ENCODE peak calls at places on chromosomes 11 and 22, in six cellular contexts. E, Y, R, O, S and I are unnamed samples.
A peak's percentile ranks its signal among the peaks of the same experiment; 100 is the strongest.

GRCh38 chr11:34181254-34181653 is 75.8 kb downstream of the NAT10 start:
- DNase-seq in E (no peak), Y (no peak), R (no peak), O (no peak), S (no peak), I (no peak)

GRCh38 chr11:118791961-118792578 is 1.1 kb upstream of the DDX6 start:
- DNase-seq in E (no peak), Y (no peak), R (peak; percentile 55), O (peak; percentile 22), S (no peak), I (peak; percentile 43)

GRCh38 chr11:124717786-124718634 is 21.7 kb upstream of the NRGN start:
- DNase-seq in E (peak; percentile 27), Y (no peak), R (peak; percentile 22), O (no peak), S (no peak), I (peak; percentile 73)

GRCh38 chr11:121199516-121199915 is 93.1 kb upstream of the SC5D start:
- DNase-seq in E (no peak), Y (no peak), R (no peak), O (no peak), S (no peak), I (no peak)

GRCh38 chr22:37630839-37631435 is 8.5 kb upstream of the SH3BP1 start:
- DNase-seq in E (no peak), Y (no peak), R (no peak), O (no peak), S (no peak), I (no peak)

GRCh38 chr22:50293441-50294318 is 13.8 kb downstream of the PLXNB2 start:
- DNase-seq in E (peak; percentile 67), Y (no peak), R (no peak), O (no peak), S (peak; percentile 72), I (no peak)

GRCh38 chr11:120776683-120777010 is 247.3 kb upstream of the TBCEL start:
- DNase-seq in E (no peak), Y (no peak), R (no peak), O (no peak), S (no peak), I (no peak)

GRCh38 chr11:117734596-117734995 is 62.4 kb downstream of the DSCAML1 start:
- DNase-seq in E (no peak), Y (no peak), R (no peak), O (no peak), S (no peak), I (no peak)

GRCh38 chr22:27632451-27633295 is 168.9 kb downstream of the MN1 start:
- DNase-seq in E (no peak), Y (no peak), R (no peak), O (no peak), S (no peak), I (peak; percentile 77)

GRCh38 chr11:121163658-121164308 is 62.7 kb downstream of the TECTA start:
- DNase-seq in E (no peak), Y (peak; percentile 4), R (no peak), O (no peak), S (no peak), I (no peak)

GRCh38 chr11:129117595-129118350 is 74.4 kb downstream of the ARHGAP32 start:
- DNase-seq in E (peak; percentile 25), Y (no peak), R (peak; percentile 50), O (peak; percentile 67), S (peak; percentile 62), I (no peak)

GRCh38 chr11:94910779-94911178 is 62.6 kb downstream of the CWC15 start:
- DNase-seq in E (no peak), Y (no peak), R (no peak), O (no peak), S (no peak), I (no peak)

GRCh38 chr11:99135508-99135907 is 114.8 kb downstream of the CNTN5 start:
- DNase-seq in E (no peak), Y (no peak), R (no peak), O (no peak), S (no peak), I (no peak)

GRCh38 chr11:117735350-117735977 is 61.6 kb downstream of the DSCAML1 start:
- DNase-seq in E (no peak), Y (no peak), R (no peak), O (no peak), S (no peak), I (no peak)

GRCh38 chr11:124642628-124643027 is 20.0 kb downstream of the TBRG1 start:
- DNase-seq in E (no peak), Y (no peak), R (no peak), O (no peak), S (no peak), I (no peak)

GRCh38 chr22:47163876-47164513 is 401.5 kb downstream of the TBC1D22A start:
- DNase-seq in E (peak; percentile 7), Y (no peak), R (peak; percentile 14), O (no peak), S (no peak), I (no peak)

GRCh38 chr11:36376888-36377758 is 81.0 kb downstream of the PRR5L start:
- DNase-seq in E (peak; percentile 31), Y (no peak), R (peak; percentile 58), O (peak; percentile 28), S (peak; percentile 52), I (peak; percentile 51)

GRCh38 chr11:76162336-76163288 is 43.7 kb downstream of the WNT11 start:
- DNase-seq in E (no peak), Y (no peak), R (no peak), O (no peak), S (no peak), I (no peak)

GRCh38 chr11:119480375-119481020 is 57.5 kb upstream of the THY1 start:
- DNase-seq in E (no peak), Y (no peak), R (no peak), O (no peak), S (no peak), I (no peak)

GRCh38 chr11:130571947-130572584 is 123.6 kb downstream of the ADAMTS15 start:
- DNase-seq in E (no peak), Y (no peak), R (no peak), O (no peak), S (no peak), I (no peak)

GRCh38 chr11:35390737-35391682 is 28.3 kb downstream of the SLC1A2 start:
- DNase-seq in E (no peak), Y (peak; percentile 82), R (no peak), O (no peak), S (no peak), I (no peak)

GRCh38 chr22:17777717-17778044 is 3.4 kb upstream of the BID start:
- DNase-seq in E (no peak), Y (no peak), R (no peak), O (no peak), S (no peak), I (no peak)

GRCh38 chr11:868394-868793 is 25.7 kb downstream of the TSPAN4 start:
- DNase-seq in E (no peak), Y (no peak), R (no peak), O (no peak), S (no peak), I (no peak)
- TF ChIP-seq POLR2A in E (no peak), Y (no peak), R (no peak), O (no peak), S (no peak), I (no peak)

DNA sequence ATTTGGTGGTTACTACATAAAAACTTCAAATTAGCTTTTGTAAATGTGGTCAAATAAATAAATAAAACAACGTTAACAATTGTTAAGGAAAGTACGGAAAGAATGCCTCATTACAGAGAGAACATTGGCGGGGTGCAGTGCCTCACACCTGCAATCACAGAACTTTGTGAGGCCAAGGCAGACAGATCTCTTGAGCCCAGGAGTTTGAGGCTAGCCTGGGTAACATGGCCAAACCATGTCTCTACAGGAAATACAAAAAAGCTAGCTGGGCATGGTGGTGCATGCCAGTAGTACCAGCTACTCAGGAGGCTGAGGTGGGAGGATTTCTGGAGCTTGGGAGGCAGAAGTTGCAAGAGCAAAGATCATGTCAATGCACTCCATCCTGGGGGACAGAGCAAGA is 59.4 kb upstream of the VPREB1 start:
- DNase-seq in E (no peak), Y (no peak), R (no peak), O (no peak), S (no peak), I (no peak)
- H3K4me1 ChIP-seq in E (no peaks in the 10 kb centered on the region), Y (no peaks in the 10 kb centered on the region), R (no peaks in the 10 kb centered on the region), O (no peaks in the 10 kb centered on the region), S (no peaks in the 10 kb centered on the region), I (no peaks in the 10 kb centered on the region)

GRCh38 chr11:27468643-27469332 is 3.8 kb downstream of the LGR4 start:
- DNase-seq in E (no peak), Y (no peak), R (no peak), O (no peak), S (peak; percentile 19), I (no peak)
- H3K4me3 ChIP-seq in E (no peak overlapping the region), Y (no peak overlapping the region), R (peak overlapping the region; percentile 4), O (peak overlapping the region; percentile 3), S (peak overlapping the region; percentile 30), I (peak overlapping the region; percentile 79)

GRCh38 chr22:24305260-24305692 is 34.6 kb downstream of the SPECC1L start:
- DNase-seq in E (no peak), Y (no peak), R (no peak), O (no peak), S (no peak), I (no peak)
- TF ChIP-seq POLR2A in E (no peak), Y (no peak), R (no peak), O (no peak), S (no peak), I (no peak)

DNA sequence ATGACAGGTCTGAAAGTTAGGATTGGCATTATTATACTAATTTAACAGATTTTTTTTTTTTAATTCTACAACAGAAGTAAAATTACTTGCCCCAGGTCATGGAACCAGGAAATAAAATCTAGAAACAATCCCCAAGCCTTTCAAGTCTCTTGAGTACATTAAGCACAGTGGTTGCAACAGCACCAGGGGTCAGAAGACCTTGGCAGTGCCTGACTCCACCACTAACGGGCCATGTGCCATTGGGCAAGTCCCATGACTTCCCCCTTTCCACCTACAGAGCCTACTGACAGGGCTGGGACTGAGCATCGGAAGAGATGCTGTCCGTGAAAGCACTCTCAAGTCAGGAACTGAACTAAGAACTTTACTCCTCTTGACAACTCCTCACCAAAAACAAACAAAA is 98.6 kb upstream of the AKIP1 start:
- DNase-seq in E (peak; percentile 64), Y (no peak), R (peak; percentile 56), O (peak; percentile 57), S (peak; percentile 90), I (no peak)
- H3K4me1 ChIP-seq in E (peaks cover 11% of the 10 kb centered on the region), Y (peaks cover 4% of the 10 kb centered on the region), R (peaks cover 19% of the 10 kb centered on the region), O (peaks cover 22% of the 10 kb centered on the region), S (peaks cover 66% of the 10 kb centered on the region), I (peaks cover 48% of the 10 kb centered on the region)

GRCh38 chr11:69985331-69985653 is 92.8 kb upstream of the ANO1 start:
- DNase-seq in E (no peak), Y (no peak), R (no peak), O (no peak), S (no peak), I (no peak)

GRCh38 chr11:69983897-69984438 is 94.1 kb upstream of the ANO1 start:
- DNase-seq in E (no peak), Y (no peak), R (no peak), O (no peak), S (no peak), I (no peak)

GRCh38 chr11:69986421-69987229 is 91.5 kb upstream of the ANO1 start:
- DNase-seq in E (no peak), Y (no peak), R (no peak), O (no peak), S (no peak), I (peak; percentile 39)

GRCh38 chr11:69984457-69985261 is 93.5 kb upstream of the ANO1 start:
- DNase-seq in E (no peak), Y (no peak), R (no peak), O (no peak), S (no peak), I (no peak)

GRCh38 chr11:69985654-69986420 is 92.3 kb upstream of the ANO1 start:
- DNase-seq in E (no peak), Y (no peak), R (no peak), O (no peak), S (no peak), I (no peak)
- H3K4me3 ChIP-seq in E (peak overlapping the region; percentile 36), Y (no peak overlapping the region), R (peak overlapping the region; percentile 21), O (peak overlapping the region; percentile 12), S (peak overlapping the region; percentile 45), I (peak overlapping the region; percentile 48)

GRCh38 chr22:20727118-20728015 is 46.5 kb upstream of the SERPIND1 start:
- DNase-seq in E (no peak), Y (no peak), R (no peak), O (no peak), S (no peak), I (no peak)
- TF ChIP-seq POLR2A in E (no peak), Y (no peak), R (no peak), O (no peak), S (no peak), I (no peak)